ENCODE peak calls at places on chromosome 19, in eight cellular contexts. M is activated T-cell treated with anti-CD3 and anti-CD28 coated beads for 48 hours; B is effector memory CD4-positive, alpha-beta T cell; E is Calu3; X is C1 segment of cervical spinal cord; F is adrenal gland; S is NCI-H2029 treated with DMSO at 0.1 percent for 48 hours; W is NCI-H187. C is an unnamed sample.

GRCh38 chr19:56595548-56595899 is 422 bp downstream of the ZNF71 start:
- DNase-seq in M (no peak), B (no peak), E (no peak), X (no peak), F (no peak), S (no peak), W (no peak), C (no peak)

GRCh38 chr19:18051887-18052286 is 34.8 kb downstream of the IL12RB1 start:
- DNase-seq in M (no peak), B (no peak), E (no peak), X (no peak), F (no peak), S (no peak), W (no peak), C (no peak)

GRCh38 chr19:732325-733069 is 18.4 kb upstream of the MISP start:
- DNase-seq in M (no peak), B (no peak), E (no peak), X (no peak), F (no peak), S (no peak), W (no peak), C (no peak)

GRCh38 chr19:16927883-16928282 is 39.1 kb downstream of the F2RL3 start:
- DNase-seq in M (no peak), B (no peak), E (no peak), X (no peak), F (no peak), S (no peak), W (no peak), C (no peak)

GRCh38 chr19:16969127-16969526 is 57.5 kb downstream of the CPAMD8 start:
- DNase-seq in M (no peak), B (no peak), E (peak; percentile 7), X (no peak), F (no peak), S (no peak), W (no peak), C (no peak)

GRCh38 chr19:40690699-40691420 is 409 bp upstream of the NUMBL start:
- DNase-seq in M (peak; percentile 88), B (peak; percentile 80), E (peak; percentile 93), X (peak; percentile 92), F (peak; percentile 96), S (peak; percentile 63), W (peak; percentile 84), C (peak; percentile 99)

GRCh38 chr19:45478454-45479238 is 10.8 kb downstream of the FOSB start:
- DNase-seq in M (peak; percentile 87), B (peak; percentile 82), E (peak; percentile 92), X (peak; percentile 84), F (peak; percentile 90), S (peak; percentile 86), W (peak; percentile 98), C (peak; percentile 90)

GRCh38 chr19:52231154-52231565 is 38.2 kb upstream of the ZNF766 start:
- DNase-seq in M (no peak), B (no peak), E (no peak), X (no peak), F (peak; percentile 81), S (no peak), W (no peak), C (no peak)

GRCh38 chr19:1266116-1266817 is 2.9 kb upstream of the CIRBP start:
- DNase-seq in M (peak; percentile 90), B (peak; percentile 78), E (peak; percentile 82), X (peak; percentile 79), F (peak; percentile 87), S (no peak), W (peak; percentile 72), C (peak; percentile 93)

GRCh38 chr19:19034204-19034624 is 811 bp downstream of the ARMC6 start:
- DNase-seq in M (peak; percentile 71), B (peak; percentile 53), E (peak; percentile 69), X (no peak), F (peak; percentile 60), S (peak; percentile 67), W (no peak), C (peak; percentile 60)

GRCh38 chr19:13057147-13057572 is 45.5 kb downstream of the LYL1 start:
- DNase-seq in M (no peak), B (no peak), E (no peak), X (no peak), F (no peak), S (no peak), W (no peak), C (no peak)

GRCh38 chr19:54682306-54682705 is 19.5 kb downstream of the LILRB4 start:
- DNase-seq in M (no peak), B (no peak), E (no peak), X (no peak), F (no peak), S (no peak), W (no peak), C (no peak)

GRCh38 chr19:14111486-14111885 is 6.1 kb downstream of the PRKACA start:
- DNase-seq in M (no peak), B (no peak), E (no peak), X (no peak), F (no peak), S (no peak), W (no peak), C (no peak)

GRCh38 chr19:17605761-17606745 is 50.6 kb downstream of the COLGALT1 start:
- DNase-seq in M (peak; percentile 83), B (peak; percentile 71), E (peak; percentile 86), X (peak; percentile 79), F (peak; percentile 82), S (peak; percentile 47), W (peak; percentile 76), C (peak; percentile 45)

GRCh38 chr19:33194527-33194883 is 375 bp downstream of the LRP3 start:
- DNase-seq in M (no peak), B (no peak), E (no peak), X (peak; percentile 48), F (no peak), S (no peak), W (no peak), C (peak; percentile 44)

GRCh38 chr19:49151339-49152217 is 3.6 kb downstream of the HRC start:
- DNase-seq in M (peak; percentile 42), B (no peak), E (peak; percentile 87), X (peak; percentile 37), F (peak; percentile 88), S (peak; percentile 95), W (peak; percentile 96), C (peak; percentile 87)

GRCh38 chr19:6226012-6226411 is 53.8 kb downstream of the MLLT1 start:
- DNase-seq in M (no peak), B (no peak), E (no peak), X (no peak), F (no peak), S (no peak), W (no peak), C (no peak)

GRCh38 chr19:45363861-45364459 is 6.4 kb downstream of the ERCC2 start:
- DNase-seq in M (no peak), B (no peak), E (no peak), X (no peak), F (no peak), S (no peak), W (no peak), C (no peak)

GRCh38 chr19:1390594-1391423 is 7.1 kb downstream of the NDUFS7 start:
- DNase-seq in M (no peak), B (no peak), E (no peak), X (no peak), F (no peak), S (no peak), W (no peak), C (no peak)

GRCh38 chr19:7492142-7493055 is 3.6 kb upstream of the PEX11G start:
- DNase-seq in M (peak; percentile 51), B (no peak), E (no peak), X (no peak), F (no peak), S (no peak), W (no peak), C (no peak)

GRCh38 chr19:8421484-8422461 is 8.7 kb downstream of the MARCHF2 start:
- DNase-seq in M (no peak), B (no peak), E (no peak), X (no peak), F (no peak), S (no peak), W (no peak), C (no peak)

GRCh38 chr19:55647732-55648656 is at the start of gene CCDC106:
- DNase-seq in M (peak; percentile 27), B (no peak), E (peak; percentile 73), X (peak; percentile 89), F (peak; percentile 81), S (no peak), W (peak; percentile 42), C (peak; percentile 85)

GRCh38 chr19:3263866-3264265 is 39.4 kb downstream of the CELF5 start:
- DNase-seq in M (no peak), B (no peak), E (no peak), X (no peak), F (no peak), S (no peak), W (no peak), C (no peak)

GRCh38 chr19:17611462-17612244 is 56.2 kb downstream of the COLGALT1 start:
- DNase-seq in M (no peak), B (no peak), E (no peak), X (no peak), F (no peak), S (no peak), W (no peak), C (no peak)

GRCh38 chr19:498591-498950 is 2.3 kb downstream of the MADCAM1 start:
- DNase-seq in M (no peak), B (no peak), E (no peak), X (no peak), F (no peak), S (no peak), W (no peak), C (no peak)

GRCh38 chr19:16661480-16662034 is 618 bp downstream of the TMEM38A start:
- DNase-seq in M (no peak), B (no peak), E (peak; percentile 6), X (peak; percentile 25), F (peak; percentile 49), S (no peak), W (no peak), C (no peak)